ENCODE peak calls at places on chromosome 17, in six cellular contexts. R is mammary epithelial cell, T is suprapubic skin, S is SJSA1, Z is upper lobe of left lung, B is stomach. W is an unnamed sample.
A peak's percentile ranks its signal among the peaks of the same experiment; 100 is the strongest.

GRCh38 chr17:61837175-61838051 is 25.9 kb downstream of the BRIP1 start:
- DNase-seq in R (peak; percentile 37), T (no peak), S (peak; percentile 66), Z (no peak), B (peak; percentile 65), W (peak; percentile 49)

GRCh38 chr17:35519442-35519841 is 18.0 kb downstream of the SLFN12L start:
- DNase-seq in R (peak; percentile 19), T (no peak), S (no peak), Z (no peak), B (no peak), W (no peak)

GRCh38 chr17:74011963-74012362 is 191.5 kb upstream of the RPL38 start:
- DNase-seq in R (no peak), T (no peak), S (no peak), Z (no peak), B (no peak), W (no peak)

GRCh38 chr17:78495634-78496033 is 81.6 kb downstream of the DNAH17 start:
- DNase-seq in R (no peak), T (no peak), S (no peak), Z (peak; percentile 51), B (no peak), W (no peak)

GRCh38 chr17:64406321-64407200 is 15.9 kb upstream of the PECAM1 start:
- DNase-seq in R (no peak), T (no peak), S (no peak), Z (no peak), B (no peak), W (no peak)

GRCh38 chr17:42180922-42181850 is at the start of gene KCNH4:
- DNase-seq in R (peak; percentile 53), T (peak; percentile 80), S (peak; percentile 67), Z (peak; percentile 94), B (peak; percentile 81), W (peak; percentile 82)

GRCh38 chr17:65918921-65919546 is 272.9 kb downstream of the CEP112 start:
- DNase-seq in R (no peak), T (no peak), S (no peak), Z (no peak), B (no peak), W (no peak)

GRCh38 chr17:77266891-77267341 is 126.1 kb downstream of the SEC14L1 start:
- DNase-seq in R (no peak), T (no peak), S (no peak), Z (no peak), B (no peak), W (no peak)

GRCh38 chr17:1001640-1002411 is 4.9 kb downstream of the TIMM22 start:
- DNase-seq in R (no peak), T (no peak), S (peak; percentile 87), Z (peak; percentile 32), B (no peak), W (no peak)

GRCh38 chr17:75535119-75535537 is 9.6 kb downstream of the LLGL2 start:
- DNase-seq in R (no peak), T (no peak), S (no peak), Z (peak; percentile 83), B (peak; percentile 53), W (peak; percentile 59)

GRCh38 chr17:12547829-12548228 is 117.9 kb upstream of the MYOCD start:
- DNase-seq in R (no peak), T (no peak), S (no peak), Z (no peak), B (no peak), W (no peak)

GRCh38 chr17:12548558-12548957 is 117.1 kb upstream of the MYOCD start:
- DNase-seq in R (no peak), T (no peak), S (no peak), Z (no peak), B (no peak), W (no peak)

GRCh38 chr17:12546983-12547382 is 118.7 kb upstream of the MYOCD start:
- DNase-seq in R (no peak), T (no peak), S (no peak), Z (no peak), B (no peak), W (no peak)

GRCh38 chr17:12545877-12546513 is 119.7 kb upstream of the MYOCD start:
- DNase-seq in R (no peak), T (no peak), S (peak; percentile 54), Z (no peak), B (no peak), W (no peak)

GRCh38 chr17:12549499-12549901 is 116.2 kb upstream of the MYOCD start:
- DNase-seq in R (no peak), T (no peak), S (peak; percentile 69), Z (no peak), B (no peak), W (no peak)
- H3K4me3 ChIP-seq in R (no peak overlapping the region), T (no peak overlapping the region), S (peak overlapping the region; percentile 25), Z (no peak overlapping the region), B (no peak overlapping the region), W (no peak overlapping the region)

GRCh38 chr17:68326681-68327080 is 35.4 kb downstream of the ARSG start:
- DNase-seq in R (peak; percentile 42), T (no peak), S (no peak), Z (no peak), B (no peak), W (no peak)
- H3K9me3 ChIP-seq in R (peaks cover 4% of the 10 kb centered on the region), T (peaks cover 5% of the 10 kb centered on the region), S (peaks cover 18% of the 10 kb centered on the region), Z (peaks cover 12% of the 10 kb centered on the region), B (peaks cover 13% of the 10 kb centered on the region), W (no peaks in the 10 kb centered on the region)

DNA sequence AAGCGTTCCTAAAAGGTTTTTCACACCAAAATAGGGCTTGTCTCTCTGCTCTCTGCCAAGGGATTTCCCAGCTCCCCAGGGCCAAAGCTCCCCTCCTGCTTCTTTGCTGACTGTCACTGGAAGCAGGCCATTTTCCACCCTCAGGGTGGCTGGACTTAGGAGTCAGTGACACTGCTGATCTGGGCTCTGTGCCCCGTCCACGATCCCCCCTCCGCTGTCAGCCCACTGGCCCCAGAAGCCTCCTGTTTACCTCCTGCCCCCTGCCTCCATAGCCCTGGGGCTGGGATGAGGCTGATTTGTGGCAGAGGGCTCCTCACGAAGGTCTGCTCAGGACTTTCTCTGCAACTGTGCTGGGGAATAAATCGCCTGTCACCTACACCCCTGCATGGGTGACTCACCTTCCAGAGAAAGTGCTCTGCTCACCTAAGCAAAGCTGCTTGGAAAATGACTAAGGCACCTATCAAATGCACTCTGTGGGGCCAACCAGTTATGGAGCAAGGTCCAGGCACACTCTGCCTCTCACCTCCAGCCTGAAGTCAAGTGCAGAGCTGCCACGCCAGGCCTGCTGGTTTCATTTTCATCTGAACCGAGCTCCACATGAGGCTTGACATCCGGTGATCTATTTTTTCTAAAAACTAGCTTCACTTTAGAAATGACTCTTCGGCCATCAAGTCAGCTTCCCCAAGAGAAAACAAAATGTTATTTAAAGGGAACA is 4.9 kb downstream of the MAP3K14 start:
- DNase-seq in R (peak; percentile 96), T (no peak), S (no peak), Z (no peak), B (peak; percentile 82), W (peak; percentile 49)
- H3K4me3 ChIP-seq in R (peak overlapping the region; percentile 23), T (peak overlapping the region; percentile 35), S (no peak overlapping the region), Z (no peak overlapping the region), B (peak overlapping the region; percentile 4), W (peak overlapping the region; percentile 40)

DNA sequence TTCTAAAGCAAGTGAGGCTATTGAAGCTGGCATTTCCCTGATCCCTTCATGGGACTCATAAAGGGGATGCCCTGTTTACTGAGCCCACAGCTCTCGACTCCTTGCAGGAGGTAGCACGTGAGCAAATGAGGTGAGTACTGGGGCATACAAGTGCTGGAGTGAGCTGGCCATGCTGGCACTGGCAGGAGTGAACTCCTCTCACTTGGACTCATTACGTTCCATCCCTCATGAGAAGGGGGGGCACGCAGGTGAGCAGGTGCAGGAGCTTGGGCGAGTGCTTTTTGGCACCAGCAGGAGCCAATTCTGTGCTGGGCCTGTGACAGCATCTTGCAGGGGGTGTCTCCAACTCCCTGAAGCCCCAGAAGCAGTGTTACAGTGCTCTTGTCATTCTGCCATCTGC is 337.1 kb upstream of the CA10 start:
- DNase-seq in R (no peak), T (no peak), S (no peak), Z (no peak), B (no peak), W (no peak)
- H3K9me3 ChIP-seq in R (peaks cover 3% of the 10 kb centered on the region), T (peaks cover 6% of the 10 kb centered on the region), S (peaks cover 8% of the 10 kb centered on the region), Z (no peaks in the 10 kb centered on the region), B (peaks cover 7% of the 10 kb centered on the region), W (no peaks in the 10 kb centered on the region)

DNA sequence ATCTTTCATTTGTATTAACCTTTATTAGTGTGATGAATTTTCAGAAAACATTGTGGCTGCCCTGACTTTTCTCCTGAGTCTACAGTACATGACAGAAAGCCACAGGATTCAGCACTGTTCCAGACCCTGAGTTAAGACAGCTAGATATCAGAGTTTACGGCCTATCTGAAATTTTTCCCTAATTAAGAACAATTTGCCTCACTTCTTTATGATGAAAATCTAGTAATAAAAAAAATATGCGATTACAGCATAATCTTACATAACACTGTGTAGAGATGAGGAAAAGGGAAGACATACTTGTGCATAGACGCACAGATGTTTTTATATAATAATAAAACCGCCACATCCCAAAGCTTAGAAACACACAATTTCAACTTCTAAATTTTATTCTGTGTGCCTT is 7.3 kb downstream of the SPOP start:
- DNase-seq in R (no peak), T (no peak), S (no peak), Z (no peak), B (no peak), W (no peak)
- H3K4me3 ChIP-seq in R (no peak overlapping the region), T (no peak overlapping the region), S (no peak overlapping the region), Z (no peak overlapping the region), B (no peak overlapping the region), W (no peak overlapping the region)

DNA sequence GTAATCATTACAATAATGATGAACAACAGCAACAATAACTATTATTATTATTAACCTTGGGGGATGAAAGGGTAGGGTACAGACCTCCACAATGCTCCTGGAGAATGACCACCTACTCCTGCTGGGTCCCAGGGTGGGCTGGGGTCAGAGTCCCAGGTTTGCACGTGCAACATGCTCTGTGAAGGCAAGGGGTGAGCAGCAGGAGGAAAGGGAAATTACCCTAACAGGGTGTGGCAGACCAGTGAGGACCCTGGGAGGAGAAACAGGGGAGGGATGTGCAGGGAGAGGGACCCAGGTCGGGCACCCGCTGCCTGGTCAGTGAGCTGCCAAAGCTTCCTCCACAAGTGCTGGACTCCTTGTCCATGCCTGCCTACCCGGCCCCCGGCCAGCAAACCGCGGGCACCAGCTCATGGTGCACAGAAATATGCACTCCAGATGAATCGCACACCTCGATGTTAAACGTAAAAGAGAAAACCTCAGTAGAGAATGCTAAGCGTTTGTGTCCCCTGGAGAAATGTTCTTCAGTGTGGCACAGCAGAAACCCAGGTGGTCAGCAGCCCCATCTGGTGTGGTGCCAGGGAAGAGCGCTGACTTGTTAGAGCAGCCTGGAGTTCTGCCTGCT is 767.1 kb downstream of the KCNJ18 start:
- DNase-seq in R (no peak), T (no peak), S (no peak), Z (peak; percentile 62), B (no peak), W (no peak)
- H3K9me3 ChIP-seq in R (peaks cover 28% of the 10 kb centered on the region), T (peaks cover 20% of the 10 kb centered on the region), S (no peaks in the 10 kb centered on the region), Z (peaks cover 30% of the 10 kb centered on the region), B (peaks cover 25% of the 10 kb centered on the region), W (no peaks in the 10 kb centered on the region)

W was measured in CD8-positive, alpha-beta T cell.